ENCODE peak calls at places on chromosomes 11 and 22, in five cellular contexts. C is HepG2, U is thoracic aorta, Q is sigmoid colon, H is body of pancreas. T is an unnamed sample. For H3K4me1, the result is how much of the 10 kb centered on the place peaks cover.

GRCh38 chr11:14578551-14578956 is 58.4 kb upstream of the PSMA1 start:
- DNase-seq in C (peak), U (no peak), Q (no peak), H (peak), T (no peak)

GRCh38 chr11:85132839-85133238 is 494.3 kb downstream of the DLG2 start:
- DNase-seq in C (no peak), U (no peak), Q (no peak), H (no peak), T (no peak)

GRCh38 chr11:1830119-1830499 is 4.7 kb upstream of the SYT8 start:
- DNase-seq in C (no peak), U (no peak), Q (no peak), H (peak), T (no peak)

GRCh38 chr11:16958833-16959232 is 55.4 kb downstream of the PLEKHA7 start:
- DNase-seq in C (no peak), U (no peak), Q (no peak), H (no peak), T (no peak)

GRCh38 chr11:73143126-73143838 is 1.2 kb upstream of the FCHSD2 start:
- DNase-seq in C (peak), U (no peak), Q (no peak), H (peak), T (no peak)

GRCh38 chr11:126722956-126723664 is 277.5 kb downstream of the KIRREL3 start:
- DNase-seq in C (no peak), U (no peak), Q (no peak), H (no peak), T (no peak)

GRCh38 chr11:85756401-85757200 is 54.3 kb downstream of the SYTL2 start:
- DNase-seq in C (no peak), U (no peak), Q (no peak), H (no peak), T (no peak)

GRCh38 chr11:120066738-120067303 is 71.1 kb downstream of the TRIM29 start:
- DNase-seq in C (no peak), U (no peak), Q (no peak), H (no peak), T (no peak)

GRCh38 chr11:15764948-15765347 is 591.4 kb downstream of the SOX6 start:
- DNase-seq in C (no peak), U (no peak), Q (no peak), H (peak), T (no peak)

GRCh38 chr22:40436460-40437431 is 66.4 kb downstream of the SGSM3 start:
- DNase-seq in C (peak), U (no peak), Q (no peak), H (no peak), T (peak)

GRCh38 chr11:114036156-114036811 is 23.2 kb upstream of the ZBTB16 start:
- DNase-seq in C (peak), U (no peak), Q (peak), H (peak), T (peak)

GRCh38 chr11:74035264-74035663 is 26.4 kb upstream of the UCP3 start:
- DNase-seq in C (no peak), U (no peak), Q (no peak), H (peak), T (no peak)

GRCh38 chr11:2933376-2934056 is 4.3 kb upstream of the PHLDA2 start:
- DNase-seq in C (no peak), U (peak), Q (peak), H (peak), T (no peak)

GRCh38 chr11:118430956-118431355 is 5.3 kb upstream of the KMT2A start:
- DNase-seq in C (peak), U (no peak), Q (no peak), H (no peak), T (no peak)

GRCh38 chr11:47305734-47306483 is 36.0 kb downstream of the MADD start:
- DNase-seq in C (no peak), U (peak), Q (no peak), H (no peak), T (no peak)

GRCh38 chr11:28728666-28729065 is 620.5 kb downstream of the METTL15 start:
- DNase-seq in C (no peak), U (no peak), Q (no peak), H (no peak), T (no peak)

GRCh38 chr11:125036933-125037332 is 26.2 kb upstream of the SLC37A2 start:
- DNase-seq in C (no peak), U (no peak), Q (no peak), H (no peak), T (no peak)

GRCh38 chr11:67468056-67468455 is 995 bp downstream of the TMEM134 start:
- DNase-seq in C (no peak), U (no peak), Q (no peak), H (peak), T (no peak)

GRCh38 chr11:501683-502287 is 5.3 kb downstream of the RNH1 start:
- DNase-seq in C (no peak), U (no peak), Q (no peak), H (no peak), T (no peak)

GRCh38 chr11:44066732-44067131 is 662 bp downstream of the ACCS start:
- DNase-seq in C (no peak), U (no peak), Q (peak), H (peak), T (no peak)

GRCh38 chr11:12680246-12680939 is 6.2 kb downstream of the TEAD1 start:
- DNase-seq in C (peak), U (peak), Q (peak), H (peak), T (peak)

GRCh38 chr22:23213031-23213555 is 32.8 kb downstream of the BCR start:
- DNase-seq in C (no peak), U (no peak), Q (no peak), H (no peak), T (no peak)

GRCh38 chr11:117179048-117179999 is 781 bp downstream of the SIDT2 start:
- DNase-seq in C (no peak), U (no peak), Q (peak), H (peak), T (no peak)

GRCh38 chr11:126405906-126406305 is 50.4 kb downstream of the ST3GAL4 start:
- DNase-seq in C (no peak), U (no peak), Q (no peak), H (no peak), T (no peak)

GRCh38 chr22:26169312-26170111 is at the start of gene SEZ6L:
- DNase-seq in C (no peak), U (no peak), Q (no peak), H (peak), T (no peak)

GRCh38 chr11:73478737-73479347 is 102.6 kb downstream of the RELT start:
- DNase-seq in C (peak), U (no peak), Q (no peak), H (no peak), T (peak)

GRCh38 chr11:86149813-86150212 is 80.9 kb upstream of the PICALM start:
- DNase-seq in C (no peak), U (no peak), Q (no peak), H (no peak), T (no peak)

GRCh38 chr11:26134481-26135355 is 197.2 kb upstream of the ANO3 start:
- DNase-seq in C (peak), U (no peak), Q (no peak), H (no peak), T (no peak)

GRCh38 chr11:66870616-66871520 is 14.0 kb downstream of the LRFN4 start:
- DNase-seq in C (no peak), U (no peak), Q (no peak), H (no peak), T (no peak)

GRCh38 chr11:33634291-33634834 is 66.3 kb downstream of the C11orf91 start:
- DNase-seq in C (no peak), U (no peak), Q (no peak), H (no peak), T (no peak)

GRCh38 chr22:39959640-39960447 is at the start of gene TMA7B:
- DNase-seq in C (no peak), U (no peak), Q (no peak), H (no peak), T (peak)

GRCh38 chr11:5605849-5606248 is 9.4 kb downstream of the TRIM6 start:
- DNase-seq in C (no peak), U (peak), Q (no peak), H (no peak), T (no peak)

GRCh38 chr11:116539211-116539610 is 233.6 kb downstream of the BUD13 start:
- DNase-seq in C (no peak), U (no peak), Q (peak), H (no peak), T (no peak)

GRCh38 chr11:115623021-115623451 is 118.8 kb upstream of the CADM1 start:
- DNase-seq in C (peak), U (peak), Q (peak), H (peak), T (no peak)

GRCh38 chr11:46659908-46660307 is 40.5 kb downstream of the ARHGAP1 start:
- DNase-seq in C (no peak), U (no peak), Q (peak), H (no peak), T (no peak)

GRCh38 chr22:32623943-32624342 is 149.3 kb downstream of the FBXO7 start:
- DNase-seq in C (peak), U (peak), Q (peak), H (peak), T (no peak)
- H3K4me1 ChIP-seq in C (half or more), U (under half), Q (under half), H (under half), T (under half)

DNA sequence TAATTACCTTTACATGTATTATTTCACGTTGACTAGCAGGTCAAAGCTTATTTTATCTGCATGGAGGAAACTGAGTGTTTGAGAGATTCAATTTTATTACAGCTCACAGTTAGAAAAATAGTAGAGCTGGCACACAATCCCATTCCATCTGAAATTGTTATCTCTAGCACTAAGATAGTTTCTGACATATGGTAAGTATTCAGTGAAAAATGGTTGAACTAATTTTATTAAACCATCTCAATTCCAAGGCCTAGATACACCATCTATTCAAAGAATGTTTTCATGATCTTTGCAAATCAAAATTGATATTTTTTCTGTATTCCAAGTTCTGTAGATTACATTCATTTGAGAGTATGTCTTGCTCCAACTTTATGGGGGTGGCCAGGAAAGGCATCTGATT is 125.4 kb upstream of the FAT3 start:
- DNase-seq in C (no peak), U (no peak), Q (no peak), H (no peak), T (no peak)
- H3K4me3 ChIP-seq in C (no peak), U (no peak), Q (no peak), H (no peak), T (no peak)

GRCh38 chr22:32760396-32760795 is 41.1 kb upstream of the TIMP3 start:
- DNase-seq in C (no peak), U (no peak), Q (no peak), H (no peak), T (no peak)

GRCh38 chr22:32760815-32761214 is 40.7 kb upstream of the TIMP3 start:
- DNase-seq in C (no peak), U (no peak), Q (no peak), H (no peak), T (no peak)

GRCh38 chr22:32764330-32765116 is 37.0 kb upstream of the TIMP3 start:
- DNase-seq in C (no peak), U (no peak), Q (peak), H (peak), T (no peak)

GRCh38 chr22:32758866-32759385 is 42.6 kb upstream of the TIMP3 start:
- DNase-seq in C (no peak), U (no peak), Q (no peak), H (no peak), T (no peak)

DNA sequence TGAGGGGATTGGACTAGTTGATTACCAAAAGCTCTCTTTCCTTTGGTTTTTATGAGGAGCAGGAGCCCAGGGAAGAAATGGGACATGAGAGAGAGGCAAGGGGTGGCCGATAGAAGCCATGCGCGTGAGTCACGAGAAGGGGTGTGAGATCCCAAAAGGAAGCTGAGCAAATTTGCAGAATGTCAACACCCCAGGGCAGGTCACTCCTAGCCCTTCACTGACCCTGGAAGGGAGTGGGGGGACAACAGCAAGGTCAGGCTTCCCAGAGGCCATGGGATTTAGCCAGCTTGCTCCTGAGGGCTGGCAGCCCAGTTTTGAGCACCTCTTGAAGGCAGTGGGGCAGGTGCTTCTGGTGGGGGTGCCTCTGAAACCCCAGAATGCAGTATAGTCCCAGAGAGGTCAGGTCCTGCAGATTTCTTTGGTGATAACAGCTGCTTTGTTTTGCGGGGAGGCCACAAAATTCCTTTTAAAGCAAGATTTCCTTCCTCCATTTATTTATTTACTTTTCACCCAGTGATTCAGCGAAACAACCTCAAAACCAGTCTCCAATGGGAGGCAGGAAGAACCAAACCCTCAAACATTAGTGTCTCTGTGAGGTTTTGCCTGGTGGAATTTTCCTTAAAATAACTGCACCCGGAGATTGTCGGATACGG is 40.1 kb upstream of the TIMP3 start:
- DNase-seq in C (no peak), U (no peak), Q (no peak), H (no peak), T (no peak)
- H3K4me1 ChIP-seq in C (under half), U (under half), Q (under half), H (under half), T (under half)

DNA sequence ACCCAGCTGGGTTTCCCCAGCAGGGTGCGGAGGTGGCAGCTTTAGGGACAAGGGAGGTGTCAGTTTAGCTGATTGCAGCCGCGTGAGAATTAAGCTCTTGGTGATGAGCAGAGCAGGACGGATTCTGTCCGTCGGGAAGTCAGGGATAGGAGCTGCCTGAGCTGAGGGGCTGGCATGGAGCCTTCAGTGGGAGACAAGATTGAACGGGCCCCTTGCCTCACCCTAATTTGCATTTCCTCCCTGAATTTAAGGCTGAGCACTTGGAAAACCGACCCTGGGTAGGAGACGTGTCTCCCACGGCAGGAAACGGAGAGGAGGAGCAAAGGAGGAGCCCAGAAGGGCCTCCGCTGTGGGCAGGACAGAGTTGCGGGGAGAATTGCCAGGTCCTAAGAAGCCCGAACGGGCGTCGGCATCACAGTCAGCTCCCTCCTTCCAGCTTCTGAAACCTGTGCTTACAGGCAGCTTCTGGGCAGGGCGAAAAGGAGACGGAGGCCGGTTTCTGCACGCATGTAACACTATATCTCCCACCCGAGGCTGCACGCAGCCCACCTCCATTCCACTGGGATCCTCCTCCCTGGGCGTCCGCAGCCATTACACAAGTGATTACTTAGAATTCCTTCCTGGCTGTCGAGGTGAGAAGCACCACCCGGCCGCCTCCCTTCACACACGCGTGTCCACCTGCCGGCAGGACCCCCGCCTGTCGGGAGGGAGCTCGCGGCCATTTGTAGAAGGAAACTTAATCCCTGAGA is 345.8 kb downstream of the BRD1 start:
- DNase-seq in C (no peak), U (no peak), Q (no peak), H (no peak), T (no peak)
- H3K4me3 ChIP-seq in C (no peak), U (no peak), Q (no peak), H (no peak), T (no peak)